ENCODE peak calls at places on chromosomes 1 and 21, in five cellular contexts. F, Q, O, U and Z are unnamed samples.

GRCh38 chr1:155218854-155219591 is 10.5 kb downstream of the MTX1 start:
- DNase-seq in F (no peak), O (peak; percentile 77), Q (peak; percentile 80), U (peak; percentile 70), Z (peak; percentile 84)

GRCh38 chr1:37931148-37931492 is 15.7 kb downstream of the INPP5B start:
- DNase-seq in Q (peak; percentile 23), O (no peak), U (no peak), F (no peak), Z (no peak)

GRCh38 chr1:228185641-228185965 is 20.0 kb downstream of the IBA57 start:
- DNase-seq in U (no peak), O (no peak), F (no peak), Q (no peak), Z (no peak)

GRCh38 chr1:167663002-167663772 is 33.2 kb downstream of the RCSD1 start:
- DNase-seq in O (no peak), U (peak; percentile 29), F (peak; percentile 29), Q (no peak), Z (no peak)

GRCh38 chr1:68116643-68117235 is 66.3 kb upstream of the DIRAS3 start:
- DNase-seq in F (no peak), Q (peak; percentile 66), U (peak; percentile 70), O (peak; percentile 44), Z (peak; percentile 80)

GRCh38 chr1:149846600-149847466 is 52.5 kb upstream of the BOLA1 start:
- DNase-seq in Q (no peak), O (no peak), F (no peak), U (no peak), Z (peak; percentile 27)

GRCh38 chr1:235820059-235820458 is 46.6 kb downstream of the LYST start:
- DNase-seq in U (no peak), Q (no peak), O (peak; percentile 54), F (no peak), Z (no peak)

GRCh38 chr21:23162213-23162946 is 2164.2 kb downstream of the NCAM2 start:
- DNase-seq in O (no peak), Q (no peak), U (peak; percentile 6), F (no peak), Z (no peak)

GRCh38 chr1:153945131-153945794 is 1.3 kb downstream of the DENND4B start:
- DNase-seq in U (peak; percentile 39), O (peak; percentile 49), Q (peak; percentile 36), F (peak; percentile 60), Z (no peak)

GRCh38 chr1:6628971-6629479 is 4.4 kb downstream of the THAP3 start:
- DNase-seq in U (no peak), O (no peak), Q (no peak), F (no peak), Z (no peak)

GRCh38 chr1:160125761-160126160 is 10.2 kb downstream of the ATP1A2 start:
- DNase-seq in U (no peak), O (no peak), Q (no peak), F (no peak), Z (no peak)

GRCh38 chr1:227757781-227758180 is 22.5 kb downstream of the SNAP47 start:
- DNase-seq in U (no peak), O (no peak), Q (no peak), F (no peak), Z (no peak)

GRCh38 chr1:54574158-54574778 is 26.2 kb downstream of the ACOT11 start:
- DNase-seq in Q (peak; percentile 28), O (no peak), F (no peak), U (no peak), Z (no peak)

GRCh38 chr1:55718758-55719671 is 503.9 kb upstream of the USP24 start:
- DNase-seq in U (peak; percentile 65), F (peak; percentile 26), Q (peak; percentile 82), O (no peak), Z (peak; percentile 60)

GRCh38 chr1:212498243-212498642 is 65.5 kb downstream of the NENF start:
- DNase-seq in F (no peak), O (no peak), Q (no peak), U (peak; percentile 74), Z (no peak)

GRCh38 chr1:53122847-53123461 is 19.5 kb downstream of the SLC1A7 start:
- DNase-seq in O (no peak), U (no peak), F (no peak), Q (no peak), Z (peak; percentile 48)

GRCh38 chr1:218874313-218874712 is 299.4 kb upstream of the LYPLAL1 start:
- DNase-seq in O (no peak), U (no peak), F (no peak), Q (no peak), Z (no peak)

GRCh38 chr1:199287632-199288031 is 648.8 kb downstream of the PTPRC start:
- DNase-seq in F (no peak), Q (no peak), O (no peak), U (no peak), Z (no peak)

GRCh38 chr1:34163792-34164509 is 1.1 kb downstream of the CSMD2 start:
- DNase-seq in U (peak; percentile 19), O (peak; percentile 64), Q (peak; percentile 22), F (no peak), Z (peak; percentile 76)

GRCh38 chr21:44273046-44273445 is 11.3 kb upstream of the DNMT3L start:
- DNase-seq in O (no peak), U (no peak), Q (no peak), F (no peak), Z (no peak)

GRCh38 chr21:45162115-45162514 is 87.7 kb downstream of the ADARB1 start:
- DNase-seq in O (no peak), F (no peak), Q (no peak), U (no peak), Z (no peak)

GRCh38 chr1:143666851-143667250 is 304.9 kb downstream of the FAM72C start:
- DNase-seq in U (no peak), O (no peak), Q (no peak), F (no peak), Z (no peak)

GRCh38 chr1:143665606-143666005 is 306.2 kb downstream of the FAM72C start:
- DNase-seq in F (no peak), Q (no peak), O (no peak), U (no peak), Z (no peak)

GRCh38 chr1:143672983-143673382 is 298.8 kb downstream of the FAM72C start:
- DNase-seq in F (no peak), O (no peak), U (no peak), Q (no peak), Z (no peak)

GRCh38 chr1:143667730-143668129 is 304.1 kb downstream of the FAM72C start:
- DNase-seq in F (no peak), U (no peak), O (no peak), Q (no peak), Z (no peak)
- H3K9me3 ChIP-seq in F (no peaks in the 10 kb centered on the region), U (no peaks in the 10 kb centered on the region), O (no peaks in the 10 kb centered on the region), Q (no peaks in the 10 kb centered on the region), Z (peaks cover 46% of the 10 kb centered on the region)

DNA sequence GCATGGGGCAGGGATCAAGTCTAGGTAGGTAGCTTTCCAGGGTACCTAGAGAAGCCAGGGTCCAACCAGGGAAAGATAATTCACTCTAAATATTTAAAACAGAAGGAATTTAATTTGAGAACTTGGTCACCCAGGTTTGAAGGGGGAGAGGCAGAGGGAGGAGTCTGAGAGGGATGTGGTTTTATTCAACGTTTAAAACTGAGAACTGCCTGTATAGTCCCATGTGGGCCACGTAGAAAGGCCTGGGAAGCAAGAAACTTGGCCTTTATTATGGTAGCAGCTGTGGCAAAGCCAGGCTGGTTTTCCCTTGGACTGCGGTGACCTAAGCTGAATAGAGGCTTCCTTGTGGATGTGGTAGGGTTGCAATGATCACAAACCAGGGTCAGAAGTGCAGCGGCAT is 42.0 kb upstream of the DUSP10 start:
- DNase-seq in Q (no peak), O (no peak), F (no peak), U (no peak), Z (no peak)
- H3K4me1 ChIP-seq in Q (no peaks in the 10 kb centered on the region), O (no peaks in the 10 kb centered on the region), F (no peaks in the 10 kb centered on the region), U (no peaks in the 10 kb centered on the region), Z (no peaks in the 10 kb centered on the region)

DNA sequence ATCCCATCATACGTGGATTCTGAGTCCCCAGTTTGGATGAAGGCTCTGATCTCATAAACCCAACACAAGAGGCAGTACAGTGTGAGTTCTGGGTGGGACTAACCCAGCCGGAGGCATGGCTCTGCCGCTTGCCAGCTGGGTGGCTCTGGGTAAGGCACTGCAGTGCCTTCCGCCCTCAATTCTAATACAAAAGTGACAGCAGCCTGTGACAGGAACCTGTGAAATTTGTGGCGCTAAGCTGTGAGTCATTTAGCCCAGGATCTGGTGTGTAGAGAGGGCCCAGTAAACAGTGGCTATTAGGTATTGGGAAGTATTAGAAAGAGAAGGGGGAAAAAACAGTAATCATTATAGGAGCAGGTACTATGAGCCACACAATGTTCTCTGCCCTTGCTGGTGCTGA is 23.3 kb downstream of the HSPG2 start:
- DNase-seq in F (no peak), Q (no peak), U (no peak), O (no peak), Z (no peak)
- H3K27ac ChIP-seq in F (no peak overlapping the region), Q (peak overlapping the region; percentile 85), U (peak overlapping the region; percentile 40), O (no peak overlapping the region), Z (no peak overlapping the region)

GRCh38 chr1:51381964-51382363 is 51.6 kb upstream of the TTC39A start:
- DNase-seq in Q (no peak), U (no peak), O (no peak), F (no peak), Z (no peak)
- H3K9me3 ChIP-seq in Q (no peaks in the 10 kb centered on the region), U (peaks cover 11% of the 10 kb centered on the region), O (no peaks in the 10 kb centered on the region), F (no peaks in the 10 kb centered on the region), Z (peaks cover 56% of the 10 kb centered on the region)

GRCh38 chr1:24874056-24874455 is 56.0 kb downstream of the RUNX3 start:
- DNase-seq in Q (no peak), F (no peak), U (no peak), O (no peak), Z (no peak)

GRCh38 chr1:24873148-24873547 is 56.9 kb downstream of the RUNX3 start:
- DNase-seq in F (no peak), U (no peak), Q (no peak), O (no peak), Z (no peak)

GRCh38 chr1:24874611-24875225 is 55.4 kb downstream of the RUNX3 start:
- DNase-seq in Q (no peak), O (no peak), F (no peak), U (no peak), Z (no peak)

GRCh38 chr1:24875257-24875656 is 54.8 kb downstream of the RUNX3 start:
- DNase-seq in Q (no peak), U (no peak), O (no peak), F (no peak), Z (peak; percentile 41)

DNA sequence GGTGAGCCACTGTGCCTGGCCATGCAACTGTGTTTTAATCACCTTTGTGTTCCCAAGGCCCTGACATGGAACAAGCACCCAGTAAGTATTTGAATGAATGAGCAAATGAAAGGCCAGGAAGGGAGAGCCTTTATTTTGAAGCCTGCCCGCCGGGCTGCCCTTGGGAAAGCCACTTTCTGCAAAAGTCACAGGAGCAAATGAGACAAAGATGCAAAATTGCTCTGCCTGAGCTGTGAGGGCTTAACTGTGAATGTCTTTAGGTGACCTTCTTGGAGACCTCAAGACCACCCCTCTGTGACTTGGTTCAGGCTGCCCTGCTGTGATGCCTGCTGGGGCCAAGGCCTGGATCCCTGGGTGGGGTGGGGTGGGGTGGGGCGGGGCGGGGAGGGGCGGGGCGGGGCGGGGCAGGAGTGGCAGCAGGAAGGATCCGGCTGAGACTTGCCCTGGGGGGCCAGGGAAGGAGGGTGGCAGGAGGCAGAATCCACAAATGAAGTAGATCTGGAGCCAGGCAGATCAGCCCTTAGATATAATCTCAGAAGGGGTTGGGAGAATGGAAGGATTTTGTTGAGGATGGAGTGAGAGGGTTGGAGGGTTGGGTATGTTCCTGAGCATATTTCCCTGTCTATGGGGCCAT is 54.0 kb downstream of the RUNX3 start:
- DNase-seq in O (no peak), F (no peak), Q (no peak), U (no peak), Z (peak; percentile 49)
- H3K4me1 ChIP-seq in O (no peaks in the 10 kb centered on the region), F (no peaks in the 10 kb centered on the region), Q (no peaks in the 10 kb centered on the region), U (no peaks in the 10 kb centered on the region), Z (no peaks in the 10 kb centered on the region)